ENCODE peak calls at places on chromosomes 1 and 21, in seven cellular contexts. E is cardiac muscle cell, U is Calu3, R is kidney, J is kidney epithelial cell, O is GM06990, S is astrocyte. F is an unnamed sample.

GRCh38 chr1:18637962-18638817 is 7.5 kb downstream of the PAX7 start:
- DNase-seq in E (no peak), U (no peak), R (no peak), J (no peak), O (no peak), S (no peak), F (no peak)

GRCh38 chr1:109762039-109762585 is 1.6 kb downstream of the EPS8L3 start:
- DNase-seq in E (no peak), U (no peak), R (peak), J (no peak), O (no peak), S (no peak), F (no peak)

GRCh38 chr1:172398193-172398592 is 22.3 kb upstream of the C1orf105 start:
- DNase-seq in E (no peak), U (no peak), R (no peak), J (no peak), O (peak), S (peak), F (no peak)

GRCh38 chr1:226064816-226065248 is 2.3 kb downstream of the H3-3A start:
- DNase-seq in E (peak), U (peak), R (no peak), J (no peak), O (peak), S (peak), F (peak)

GRCh38 chr1:204478166-204478899 is 16.3 kb downstream of the PIK3C2B start:
- DNase-seq in E (no peak), U (no peak), R (no peak), J (no peak), O (no peak), S (no peak), F (no peak)

GRCh38 chr1:184422490-184423233 is 35.8 kb downstream of the C1orf21 start:
- DNase-seq in E (no peak), U (no peak), R (no peak), J (no peak), O (no peak), S (no peak), F (no peak)

GRCh38 chr1:153922076-153922837 is 515 bp downstream of the GATAD2B start:
- DNase-seq in E (no peak), U (peak), R (peak), J (no peak), O (no peak), S (no peak), F (no peak)

GRCh38 chr21:40278345-40278744 is 411.1 kb downstream of the PCP4 start:
- DNase-seq in E (no peak), U (no peak), R (no peak), J (no peak), O (no peak), S (no peak), F (no peak)

GRCh38 chr1:71695820-71696219 is 586.5 kb downstream of the NEGR1 start:
- DNase-seq in E (no peak), U (no peak), R (no peak), J (peak), O (no peak), S (no peak), F (no peak)

GRCh38 chr1:182786223-182787001 is 3.2 kb upstream of the NPL start:
- DNase-seq in E (peak), U (peak), R (peak), J (no peak), O (no peak), S (peak), F (peak)

GRCh38 chr1:100799954-100800612 is 80.5 kb downstream of the VCAM1 start:
- DNase-seq in E (no peak), U (no peak), R (no peak), J (no peak), O (no peak), S (peak), F (no peak)

GRCh38 chr1:244836135-244836521 is 670 bp downstream of the COX20 start:
- DNase-seq in E (no peak), U (peak), R (no peak), J (no peak), O (no peak), S (peak), F (peak)

GRCh38 chr1:118960567-118961136 is 27.5 kb downstream of the TBX15 start:
- DNase-seq in E (no peak), U (peak), R (peak), J (no peak), O (no peak), S (no peak), F (no peak)

GRCh38 chr1:230371923-230372703 is 54.0 kb downstream of the PGBD5 start:
- DNase-seq in E (no peak), U (no peak), R (no peak), J (no peak), O (no peak), S (no peak), F (no peak)

GRCh38 chr1:34887593-34887992 is 28.0 kb upstream of the SMIM12 start:
- DNase-seq in E (no peak), U (no peak), R (no peak), J (no peak), O (no peak), S (no peak), F (no peak)

GRCh38 chr1:32274646-32275340 is 17.1 kb upstream of the HDAC1 start:
- DNase-seq in E (no peak), U (no peak), R (no peak), J (no peak), O (no peak), S (no peak), F (no peak)

GRCh38 chr1:1683104-1683905 is 9.3 kb downstream of the SLC35E2B start:
- DNase-seq in E (no peak), U (no peak), R (no peak), J (no peak), O (no peak), S (no peak), F (no peak)

GRCh38 chr1:234980657-234981396 is 147.8 kb downstream of the TOMM20 start:
- DNase-seq in E (no peak), U (peak), R (peak), J (no peak), O (peak), S (peak), F (peak)

GRCh38 chr1:152227310-152227928 is 3.4 kb upstream of the HRNR start:
- DNase-seq in E (no peak), U (no peak), R (no peak), J (no peak), O (no peak), S (no peak), F (no peak)
- TF ChIP-seq CTCF in E (no peak), U (no peak), R (peak), J (peak), O (no peak), S (peak), F (no peak)

GRCh38 chr1:42456754-42457089 is 379 bp downstream of the PPCS start:
- DNase-seq in E (no peak), U (peak), R (peak), J (no peak), O (no peak), S (peak), F (peak)

GRCh38 chr1:42454409-42454808 is 1.4 kb downstream of the ZMYND12 start:
- DNase-seq in E (no peak), U (no peak), R (no peak), J (no peak), O (no peak), S (no peak), F (no peak)

GRCh38 chr1:42453386-42453785 is 2.4 kb downstream of the ZMYND12 start:
- DNase-seq in E (no peak), U (no peak), R (no peak), J (no peak), O (no peak), S (peak), F (no peak)

DNA sequence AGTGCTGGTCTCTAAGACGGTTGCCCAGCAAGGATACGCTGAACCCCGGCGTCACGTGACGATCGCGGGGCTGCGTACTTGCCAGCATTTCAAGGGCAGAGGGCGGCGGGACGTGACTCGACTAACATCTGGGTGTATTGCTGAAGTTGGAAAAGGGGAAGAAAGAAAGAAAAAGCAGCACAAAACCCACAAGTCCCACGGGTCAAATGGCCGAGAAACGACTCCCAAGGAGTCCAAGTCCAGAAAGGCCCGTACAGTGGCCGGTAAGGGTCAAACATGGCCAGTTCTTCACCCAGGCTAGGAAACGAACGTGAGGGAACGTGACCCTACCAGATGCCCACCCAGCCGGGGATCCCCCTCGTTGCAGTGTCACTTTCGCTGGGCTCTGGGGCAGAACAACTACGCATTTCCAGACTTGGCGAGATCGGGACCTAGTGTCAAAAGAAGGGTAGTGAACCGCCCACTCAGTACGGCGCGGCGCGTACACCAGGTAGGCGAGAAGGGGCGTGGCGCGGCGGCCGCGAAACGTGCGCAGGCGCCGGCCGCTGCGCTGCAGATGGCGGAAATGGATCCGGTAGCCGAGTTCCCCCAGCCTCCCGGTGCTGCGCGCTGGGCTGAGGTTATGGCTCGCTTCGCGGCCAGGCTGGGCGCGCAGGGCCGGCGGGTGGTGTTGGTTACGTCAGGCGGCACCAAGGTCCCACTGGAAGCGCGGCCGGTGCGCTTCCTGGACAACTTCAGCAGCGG is at the start of the genes PPCS and ZMYND12:
- DNase-seq in E (peak), U (peak), R (peak), J (no peak), O (peak), S (peak), F (peak)
- TF ChIP-seq CTCF in E (no peak), U (no peak), R (no peak), J (no peak), O (no peak), S (no peak), F (no peak)

GRCh38 chr21:15534450-15534886 is 195.3 kb upstream of the USP25 start:
- DNase-seq in E (no peak), U (no peak), R (no peak), J (no peak), O (no peak), S (no peak), F (no peak)
- TF ChIP-seq CTCF in E (no peak), U (no peak), R (no peak), J (no peak), O (no peak), S (no peak), F (no peak)

GRCh38 chr1:55893155-55893554 is 678.0 kb upstream of the USP24 start:
- DNase-seq in E (peak), U (peak), R (no peak), J (peak), O (no peak), S (peak), F (peak)
- TF ChIP-seq CTCF in E (peak), U (no peak), R (peak), J (peak), O (peak), S (peak), F (peak)

GRCh38 chr1:238487931-238488330 is 597.2 kb upstream of the ZP4 start:
- DNase-seq in E (no peak), U (no peak), R (no peak), J (no peak), O (no peak), S (peak), F (no peak)

GRCh38 chr1:238491265-238491664 is 600.5 kb upstream of the ZP4 start:
- DNase-seq in E (no peak), U (no peak), R (no peak), J (no peak), O (no peak), S (no peak), F (no peak)

GRCh38 chr1:238488406-238488805 is 597.7 kb upstream of the ZP4 start:
- DNase-seq in E (no peak), U (no peak), R (no peak), J (no peak), O (no peak), S (no peak), F (no peak)

GRCh38 chr1:238489006-238489405 is 598.3 kb upstream of the ZP4 start:
- DNase-seq in E (no peak), U (no peak), R (no peak), J (no peak), O (no peak), S (no peak), F (no peak)

DNA sequence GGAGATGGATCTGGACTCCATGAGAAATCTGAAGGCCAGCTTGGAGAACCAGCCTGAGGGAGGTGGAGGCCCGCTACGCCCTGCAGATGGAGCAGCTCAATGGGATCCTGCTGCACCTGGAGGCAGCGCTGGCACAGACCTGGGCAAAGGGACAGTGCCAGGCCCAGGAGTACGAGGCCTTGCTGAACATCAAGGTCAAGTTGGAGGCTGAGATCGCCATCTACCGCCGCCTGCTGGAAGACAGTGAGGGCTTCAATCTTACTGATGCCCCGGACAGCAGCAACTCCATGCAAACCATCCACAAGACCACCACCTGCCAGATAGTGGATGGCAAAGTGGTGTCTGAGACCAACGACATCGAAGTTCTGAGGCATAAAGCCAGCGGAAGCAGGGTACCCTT is 601.5 kb upstream of the ZP4 start:
- DNase-seq in E (no peak), U (no peak), R (no peak), J (no peak), O (no peak), S (no peak), F (no peak)
- TF ChIP-seq CTCF in E (no peak), U (no peak), R (no peak), J (no peak), O (no peak), S (no peak), F (peak)

DNA sequence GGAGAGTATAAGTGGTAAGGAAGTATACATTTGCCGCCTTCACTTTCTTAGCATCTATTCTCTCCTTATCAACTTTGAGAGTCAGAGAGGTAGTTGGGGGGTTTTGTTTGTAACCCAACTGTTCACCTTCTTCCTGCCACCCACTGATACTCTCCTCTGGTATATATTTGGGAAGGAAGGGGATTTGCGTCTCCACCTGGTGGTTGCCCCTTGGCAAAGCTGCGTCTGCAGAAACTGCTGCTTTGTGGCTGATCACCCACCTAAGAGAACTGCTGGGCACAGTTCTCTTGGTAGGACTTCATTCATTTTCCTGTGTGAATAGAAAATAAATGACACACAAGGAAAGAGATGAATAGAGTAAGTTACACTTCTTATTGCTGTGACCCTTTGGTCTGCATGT is 87.0 kb downstream of the SYT14 start:
- DNase-seq in E (no peak), U (peak), R (no peak), J (no peak), O (no peak), S (no peak), F (no peak)
- TF ChIP-seq CTCF in E (no peak), U (no peak), R (no peak), J (no peak), O (no peak), S (no peak), F (no peak)

GRCh38 chr1:162987866-162988265 is 81.3 kb upstream of the RGS4 start:
- DNase-seq in E (no peak), U (no peak), R (no peak), J (peak), O (no peak), S (peak), F (no peak)

GRCh38 chr1:162991444-162991843 is 77.7 kb upstream of the RGS4 start:
- DNase-seq in E (no peak), U (no peak), R (no peak), J (no peak), O (no peak), S (no peak), F (no peak)

GRCh38 chr1:162985816-162986215 is 83.3 kb upstream of the RGS4 start:
- DNase-seq in E (no peak), U (no peak), R (no peak), J (no peak), O (no peak), S (peak), F (no peak)

GRCh38 chr1:162990665-162991064 is 78.5 kb upstream of the RGS4 start:
- DNase-seq in E (no peak), U (no peak), R (no peak), J (no peak), O (no peak), S (peak), F (no peak)

GRCh38 chr1:162988869-162989268 is 80.3 kb upstream of the RGS4 start:
- DNase-seq in E (no peak), U (no peak), R (no peak), J (no peak), O (no peak), S (no peak), F (no peak)
- TF ChIP-seq CTCF in E (no peak), U (peak), R (no peak), J (no peak), O (peak), S (no peak), F (no peak)

GRCh38 chr1:90476994-90477393 is 240.1 kb downstream of the BARHL2 start:
- DNase-seq in E (no peak), U (no peak), R (no peak), J (no peak), O (no peak), S (no peak), F (no peak)

GRCh38 chr1:90474731-90475130 is 242.4 kb downstream of the BARHL2 start:
- DNase-seq in E (no peak), U (no peak), R (no peak), J (no peak), O (no peak), S (no peak), F (no peak)

GRCh38 chr1:90474158-90474557 is 242.9 kb downstream of the BARHL2 start:
- DNase-seq in E (no peak), U (no peak), R (no peak), J (no peak), O (no peak), S (no peak), F (no peak)

GRCh38 chr1:90476411-90476810 is 240.7 kb downstream of the BARHL2 start:
- DNase-seq in E (no peak), U (no peak), R (no peak), J (no peak), O (no peak), S (no peak), F (no peak)

DNA sequence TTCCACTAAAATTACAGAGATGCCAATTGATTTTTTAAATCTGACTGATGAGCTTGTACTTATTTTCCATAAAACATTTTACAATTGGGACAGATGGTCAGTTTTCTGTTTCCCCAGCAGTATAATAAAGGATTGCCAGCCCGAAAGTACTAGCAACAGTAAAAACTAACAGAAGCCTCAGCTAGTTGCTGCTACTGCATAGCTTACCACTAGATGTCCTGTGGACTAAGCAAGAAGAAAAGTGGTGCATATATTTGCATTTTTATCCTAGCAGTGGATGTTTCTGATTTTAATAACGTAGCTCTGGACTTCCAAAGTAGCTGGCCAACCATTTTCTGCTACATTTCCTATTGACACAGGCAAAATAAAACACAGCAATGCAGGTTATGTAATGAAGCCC is 241.5 kb downstream of the BARHL2 start:
- DNase-seq in E (peak), U (no peak), R (no peak), J (no peak), O (no peak), S (no peak), F (no peak)
- TF ChIP-seq CTCF in E (no peak), U (no peak), R (no peak), J (peak), O (peak), S (peak), F (peak)

GRCh38 chr1:55478742-55479141 is 263.6 kb upstream of the USP24 start:
- DNase-seq in E (peak), U (no peak), R (no peak), J (no peak), O (no peak), S (peak), F (peak)
- TF ChIP-seq CTCF in E (peak), U (no peak), R (no peak), J (peak), O (peak), S (peak), F (peak)

GRCh38 chr1:176745945-176746344 is 283.0 kb downstream of the PAPPA2 start:
- DNase-seq in E (no peak), U (peak), R (no peak), J (no peak), O (no peak), S (no peak), F (no peak)
- TF ChIP-seq CTCF in E (no peak), U (no peak), R (no peak), J (peak), O (no peak), S (no peak), F (no peak)

F was measured in GM13977.